ENCODE peak calls at places on chromosomes 12 and 14, in eight cellular contexts. Z is ovary, Y is breast epithelium, E is thyroid gland, X is uterus, P is tibial nerve, M is IMR-90, J is suprapubic skin. A is an unnamed sample.

GRCh38 chr12:69431604-69432222 is 38.5 kb upstream of the FRS2 start:
- DNase-seq in Z (no peak), Y (no peak), E (peak; percentile 31), X (no peak), P (no peak), M (no peak), J (no peak), A (no peak)

GRCh38 chr12:82937151-82937550 is 250.4 kb downstream of the TMTC2 start:
- DNase-seq in Z (no peak), Y (no peak), E (no peak), X (no peak), P (no peak), M (no peak), J (no peak), A (no peak)

GRCh38 chr12:114703060-114703493 is 19.1 kb upstream of the TBX3 start:
- DNase-seq in Z (no peak), Y (no peak), E (peak; percentile 53), X (no peak), P (no peak), M (no peak), J (no peak), A (no peak)

GRCh38 chr12:97555547-97556200 is 93.1 kb downstream of the RMST start:
- DNase-seq in Z (no peak), Y (no peak), E (no peak), X (no peak), P (no peak), M (no peak), J (no peak), A (no peak)

GRCh38 chr14:51738754-51739153 is 87.0 kb downstream of the FRMD6 start:
- DNase-seq in Z (no peak), Y (no peak), E (no peak), X (no peak), P (no peak), M (no peak), J (no peak), A (no peak)

GRCh38 chr12:31773223-31773750 is 44.5 kb upstream of the AMN1 start:
- DNase-seq in Z (no peak), Y (no peak), E (no peak), X (peak; percentile 28), P (no peak), M (no peak), J (no peak), A (no peak)

GRCh38 chr12:73383584-73384229 is 1111.5 kb downstream of the TRHDE start:
- DNase-seq in Z (no peak), Y (no peak), E (no peak), X (no peak), P (no peak), M (no peak), J (no peak), A (no peak)

GRCh38 chr12:20214286-20214685 is 154.1 kb upstream of the PDE3A start:
- DNase-seq in Z (no peak), Y (no peak), E (no peak), X (no peak), P (no peak), M (peak; percentile 48), J (no peak), A (no peak)

GRCh38 chr12:48668996-48669395 is 13.0 kb downstream of the KANSL2 start:
- DNase-seq in Z (no peak), Y (no peak), E (no peak), X (no peak), P (no peak), M (no peak), J (no peak), A (no peak)

GRCh38 chr12:91813701-91814100 is 331.9 kb downstream of the BTG1 start:
- DNase-seq in Z (no peak), Y (no peak), E (no peak), X (no peak), P (no peak), M (peak; percentile 40), J (no peak), A (no peak)

GRCh38 chr12:123761841-123762714 is at the start of gene DNAH10:
- DNase-seq in Z (no peak), Y (no peak), E (peak; percentile 16), X (no peak), P (no peak), M (no peak), J (no peak), A (peak; percentile 65)
- TF ChIP-seq POLR2A in Z (no peak), Y (no peak), E (no peak), X (no peak), P (no peak), M (no peak), J (no peak), A (no peak)

GRCh38 chr14:104788533-104788818 is 7.1 kb downstream of the AKT1 start:
- DNase-seq in Z (no peak), Y (no peak), E (no peak), X (no peak), P (no peak), M (no peak), J (no peak), A (no peak)
- H3K36me3 ChIP-seq in Z (no peaks in the 10 kb centered on the region), Y (no peaks in the 10 kb centered on the region), E (peaks cover 19% of the 10 kb centered on the region), X (no peaks in the 10 kb centered on the region), P (peaks cover 7% of the 10 kb centered on the region), M (peaks cover 47% of the 10 kb centered on the region), J (peaks cover 35% of the 10 kb centered on the region), A (peaks cover 62% of the 10 kb centered on the region)

DNA sequence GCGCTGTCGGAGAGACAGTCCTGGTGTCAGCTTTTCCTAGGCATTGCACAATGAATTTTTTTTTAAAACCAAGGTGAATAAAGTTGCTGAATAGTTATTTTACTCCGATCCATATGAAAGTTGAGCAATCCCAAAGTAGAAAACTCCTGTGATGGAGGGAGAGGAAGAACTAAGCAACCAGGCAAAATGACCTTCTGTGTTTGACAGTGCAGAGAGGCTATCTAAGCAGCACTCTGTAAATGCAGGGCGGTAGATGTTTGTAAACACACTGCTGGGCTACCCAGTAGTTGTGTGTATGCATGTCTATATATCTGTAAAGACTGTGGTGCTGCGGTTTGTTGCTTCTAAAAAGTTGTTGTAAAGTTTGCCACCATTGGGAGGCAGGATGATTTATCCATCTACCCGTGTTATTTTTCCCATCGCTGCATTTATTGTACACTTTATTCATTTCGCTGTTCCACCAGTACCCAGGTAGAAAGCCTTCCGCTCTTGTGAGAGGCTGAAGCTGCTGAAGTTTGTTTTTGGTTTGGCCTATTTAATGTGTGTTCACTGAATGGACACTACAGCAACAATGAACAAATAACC is 1.3 kb downstream of the ETV6 start:
- DNase-seq in Z (no peak), Y (no peak), E (no peak), X (no peak), P (no peak), M (peak; percentile 37), J (no peak), A (no peak)
- TF ChIP-seq POLR2A in Z (no peak), Y (no peak), E (peak; percentile 33), X (no peak), P (no peak), M (no peak), J (no peak), A (peak; percentile 10)

GRCh38 chr12:10016881-10017280 is 6.5 kb downstream of the CLEC12B start:
- DNase-seq in Z (no peak), Y (no peak), E (no peak), X (no peak), P (no peak), M (no peak), J (no peak), A (no peak)

GRCh38 chr12:10018390-10018789 is 8.0 kb downstream of the CLEC12B start:
- DNase-seq in Z (no peak), Y (no peak), E (no peak), X (no peak), P (no peak), M (peak; percentile 60), J (no peak), A (no peak)

GRCh38 chr12:10015450-10015849 is 5.0 kb downstream of the CLEC12B start:
- DNase-seq in Z (no peak), Y (no peak), E (no peak), X (no peak), P (no peak), M (no peak), J (no peak), A (no peak)

GRCh38 chr12:10025236-10025635 is 5.2 kb upstream of the CLEC9A start:
- DNase-seq in Z (no peak), Y (no peak), E (no peak), X (no peak), P (no peak), M (no peak), J (no peak), A (no peak)

DNA sequence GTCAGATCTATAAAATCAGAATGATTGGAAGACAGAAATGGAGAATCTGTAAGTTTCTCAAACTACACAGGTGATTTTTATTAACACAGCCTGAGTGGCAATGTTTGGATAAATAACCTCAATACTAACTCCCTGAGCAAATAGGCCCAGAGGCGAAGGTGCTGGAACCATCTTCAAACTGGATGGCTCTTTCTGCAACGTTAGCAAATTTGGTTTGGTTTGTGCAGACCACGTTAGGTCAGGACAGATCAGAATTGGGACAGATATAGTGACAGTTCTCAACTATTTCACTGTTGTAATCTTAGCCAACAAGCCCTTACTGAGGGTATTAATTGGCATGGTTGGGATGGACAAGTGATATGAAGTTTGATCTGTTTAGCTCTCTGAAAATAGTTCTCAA is 9.1 kb upstream of the CLEC9A start:
- DNase-seq in Z (no peak), Y (no peak), E (no peak), X (no peak), P (no peak), M (no peak), J (no peak), A (no peak)
- H3K36me3 ChIP-seq in Z (no peaks in the 10 kb centered on the region), Y (no peaks in the 10 kb centered on the region), E (no peaks in the 10 kb centered on the region), X (no peaks in the 10 kb centered on the region), P (no peaks in the 10 kb centered on the region), M (no peaks in the 10 kb centered on the region), J (no peaks in the 10 kb centered on the region), A (no peaks in the 10 kb centered on the region)

DNA sequence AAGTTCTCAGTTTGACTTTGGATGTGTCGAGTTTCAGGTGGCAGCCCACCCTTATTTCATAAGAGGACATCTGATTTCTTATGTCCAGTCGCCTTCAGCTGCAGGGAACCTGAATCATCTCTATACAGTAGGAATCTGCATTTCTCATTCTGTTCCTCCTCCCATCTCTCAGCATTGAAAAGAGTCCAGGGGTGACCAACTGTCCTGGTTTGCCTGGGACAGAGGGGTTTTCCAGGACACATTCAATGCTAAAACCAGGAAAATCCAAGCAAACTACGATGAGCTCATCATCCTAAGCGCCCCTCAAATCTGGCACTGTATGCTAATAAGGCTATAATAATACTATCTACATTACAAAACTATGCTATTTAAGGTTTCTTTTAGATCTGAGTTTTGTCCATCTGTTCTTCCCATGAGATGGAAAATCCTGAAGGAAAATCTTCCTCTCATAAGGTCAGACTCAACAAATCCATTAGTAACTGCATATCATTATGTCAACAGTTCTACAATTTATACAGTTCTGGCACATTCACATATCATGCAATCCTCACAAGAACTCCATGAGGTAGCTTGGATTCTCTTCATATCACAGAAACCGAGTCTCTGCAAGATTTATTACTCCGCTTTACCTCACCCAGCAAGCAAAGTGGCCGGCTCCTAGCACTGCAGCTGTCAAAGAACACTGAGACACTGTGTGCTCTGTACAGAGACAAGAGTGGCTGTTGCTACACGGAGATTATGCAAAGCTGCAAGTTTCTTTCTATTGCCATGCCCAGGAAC is 15.6 kb upstream of the CALM1 start:
- DNase-seq in Z (no peak), Y (no peak), E (peak; percentile 57), X (peak; percentile 59), P (peak; percentile 36), M (no peak), J (no peak), A (peak; percentile 68)
- TF ChIP-seq POLR2A in Z (no peak), Y (no peak), E (peak; percentile 51), X (no peak), P (no peak), M (no peak), J (no peak), A (peak; percentile 65)

GRCh38 chr12:57514720-57515467 is 5.4 kb downstream of the DDIT3 start:
- DNase-seq in Z (no peak), Y (no peak), E (no peak), X (no peak), P (no peak), M (no peak), J (no peak), A (no peak)
- H3K36me3 ChIP-seq in Z (no peaks in the 10 kb centered on the region), Y (peaks cover 6% of the 10 kb centered on the region), E (peaks cover 51% of the 10 kb centered on the region), X (no peaks in the 10 kb centered on the region), P (peaks cover 45% of the 10 kb centered on the region), M (peaks cover 77% of the 10 kb centered on the region), J (peaks cover 74% of the 10 kb centered on the region), A (no peaks in the 10 kb centered on the region)

A was measured in Peyer's patch.